ENCODE peak calls at places on chromosome 7, in four cellular contexts. V is foreskin fibroblast, L is astrocyte of the cerebellum, Q is cardiac muscle cell. S is an unnamed sample.
A peak's percentile ranks its signal among the peaks of the same experiment; 100 is the strongest.

GRCh38 chr7:149716932-149717307 is 56.5 kb downstream of the ZNF467 start:
- DNase-seq in Q (no peak), L (no peak), V (no peak), S (no peak)

GRCh38 chr7:149685455-149685854 is 87.9 kb downstream of the ZNF467 start:
- DNase-seq in Q (peak; percentile 46), V (no peak), L (no peak), S (no peak)

GRCh38 chr7:49773082-49773938 is at the start of gene VWC2:
- DNase-seq in Q (no peak), L (no peak), V (no peak), S (no peak)

GRCh38 chr7:46972205-46972604 is 609.7 kb downstream of the TNS3 start:
- DNase-seq in V (peak; percentile 81), Q (peak; percentile 80), L (peak; percentile 43), S (peak; percentile 48)

GRCh38 chr7:64183126-64183742 is 23.8 kb upstream of the ZNF735 start:
- DNase-seq in L (no peak), Q (no peak), V (no peak), S (no peak)

GRCh38 chr7:157903715-157904114 is 566.9 kb downstream of the DNAJB6 start:
- DNase-seq in Q (no peak), V (no peak), L (no peak), S (no peak)

GRCh38 chr7:48280100-48280499 is 108.8 kb downstream of the ABCA13 start:
- DNase-seq in L (peak; percentile 89), Q (peak; percentile 66), V (peak; percentile 7), S (no peak)

GRCh38 chr7:936131-937054 is 18.1 kb downstream of the ADAP1 start:
- DNase-seq in V (peak; percentile 26), Q (no peak), L (no peak), S (no peak)

GRCh38 chr7:1777122-1777521 is 107.0 kb downstream of the ELFN1 start:
- DNase-seq in L (no peak), Q (no peak), V (no peak), S (no peak)

GRCh38 chr7:64630496-64630895 is 35.4 kb upstream of the ZNF107 start:
- DNase-seq in L (no peak), V (peak; percentile 8), Q (peak; percentile 52), S (no peak)

GRCh38 chr7:135964254-135964653 is 12.9 kb downstream of the MTPN start:
- DNase-seq in V (no peak), L (peak; percentile 13), Q (peak; percentile 33), S (no peak)

GRCh38 chr7:2569421-2569820 is 10.6 kb downstream of the IQCE start:
- DNase-seq in L (no peak), V (no peak), Q (no peak), S (no peak)

GRCh38 chr7:94509879-94510581 is 421 bp downstream of the CASD1 start:
- DNase-seq in Q (peak; percentile 71), V (peak; percentile 85), L (peak; percentile 24), S (no peak)

GRCh38 chr7:2660359-2661095 is 27.5 kb upstream of the AMZ1 start:
- DNase-seq in Q (no peak), L (no peak), V (peak; percentile 66), S (no peak)

GRCh38 chr7:154242709-154243108 is 190.5 kb downstream of the DPP6 start:
- DNase-seq in V (no peak), Q (no peak), L (no peak), S (no peak)

GRCh38 chr7:539731-540411 is 20.2 kb upstream of the PDGFA start:
- DNase-seq in L (no peak), V (no peak), Q (peak; percentile 61), S (no peak)

GRCh38 chr7:30877993-30878392 is 33.7 kb upstream of the AQP1 start:
- DNase-seq in Q (no peak), L (no peak), V (no peak), S (no peak)

GRCh38 chr7:7246223-7246622 is 63.9 kb downstream of the C1GALT1 start:
- DNase-seq in L (no peak), Q (no peak), V (no peak), S (no peak)

GRCh38 chr7:78742694-78743093 is 710.8 kb downstream of the MAGI2 start:
- DNase-seq in Q (no peak), L (no peak), V (no peak), S (no peak)

GRCh38 chr7:726854-727103 is 280 bp downstream of the DNAAF5 start:
- DNase-seq in Q (no peak), L (no peak), V (no peak), S (no peak)

GRCh38 chr7:80480566-80480965 is 31.3 kb downstream of the GNAT3 start:
- DNase-seq in V (no peak), L (no peak), Q (peak; percentile 10), S (no peak)

GRCh38 chr7:71145906-71146901 is 14.3 kb downstream of the GALNT17 start:
- DNase-seq in V (no peak), Q (no peak), L (no peak), S (no peak)

GRCh38 chr7:80779456-80779855 is 139.4 kb downstream of the SEMA3C start:
- DNase-seq in V (no peak), L (no peak), Q (no peak), S (no peak)

GRCh38 chr7:54419209-54419608 is 123.0 kb upstream of the VSTM2A start:
- DNase-seq in L (no peak), V (no peak), Q (no peak), S (no peak)

GRCh38 chr7:121395494-121395960 is 581 bp downstream of the FAM3C start:
- DNase-seq in L (peak; percentile 9), Q (peak; percentile 35), V (peak; percentile 46), S (no peak)

GRCh38 chr7:25843467-25843866 is 308.5 kb upstream of the NFE2L3 start:
- DNase-seq in V (no peak), L (no peak), Q (no peak), S (no peak)

GRCh38 chr7:32154797-32155196 is 84.6 kb upstream of the PDE1C start:
- DNase-seq in L (peak; percentile 6), Q (peak; percentile 60), V (peak; percentile 52), S (no peak)

GRCh38 chr7:142549007-142549406 is 200.3 kb upstream of the PRSS1 start:
- DNase-seq in V (peak; percentile 65), L (no peak), Q (no peak), S (peak; percentile 73)

GRCh38 chr7:157413881-157414701 is 77.3 kb downstream of the DNAJB6 start:
- DNase-seq in Q (no peak), L (no peak), V (no peak), S (no peak)

GRCh38 chr7:137109966-137110930 is 233.3 kb downstream of the PTN start:
- DNase-seq in Q (peak; percentile 26), V (peak; percentile 65), L (no peak), S (no peak)
- TF ChIP-seq CTCF in Q (no peak), V (no peak), L (no peak), S (peak; percentile 4)

DNA sequence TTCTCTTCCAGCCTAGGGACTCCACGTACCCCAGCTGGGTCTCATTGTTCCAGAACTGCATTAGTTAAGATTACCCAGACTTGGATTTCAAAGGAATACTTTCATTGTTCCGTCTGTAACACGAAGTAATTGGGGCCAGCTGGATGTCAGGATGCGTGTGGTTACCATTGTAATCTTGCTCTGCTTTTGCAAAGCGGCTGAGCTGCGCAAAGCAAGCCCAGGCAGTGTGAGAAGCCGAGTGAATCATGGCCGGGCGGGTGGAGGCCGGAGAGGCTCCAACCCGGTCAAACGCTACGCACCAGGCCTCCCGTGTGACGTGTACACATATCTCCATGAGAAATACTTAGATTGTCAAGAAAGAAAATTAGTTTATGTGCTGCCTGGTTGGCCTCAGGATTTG is 21.0 kb downstream of the LRRC17 start:
- DNase-seq in L (peak; percentile 82), Q (peak; percentile 99), V (peak; percentile 99), S (peak; percentile 90)
- H3K4me3 ChIP-seq in L (no peak overlapping the region), Q (no peak overlapping the region), V (peak overlapping the region; percentile 21), S (no peak overlapping the region)

GRCh38 chr7:21568762-21569161 is 25.9 kb downstream of the DNAH11 start:
- DNase-seq in Q (peak; percentile 4), L (no peak), V (no peak), S (no peak)
- TF ChIP-seq CTCF in Q (no peak), L (peak; percentile 9), V (no peak), S (no peak)

GRCh38 chr7:4712371-4713182 is 30.5 kb downstream of the FOXK1 start:
- DNase-seq in V (peak; percentile 83), Q (no peak), L (no peak), S (peak; percentile 53)
- H3K4me3 ChIP-seq in V (peak overlapping the region; percentile 25), Q (no peak overlapping the region), L (no peak overlapping the region), S (no peak overlapping the region)

GRCh38 chr7:98761225-98761624 is 108.6 kb downstream of the TMEM130 start:
- DNase-seq in Q (no peak), L (no peak), V (peak; percentile 22), S (no peak)
- TF ChIP-seq CTCF in Q (no peak), L (no peak), V (no peak), S (no peak)

GRCh38 chr7:34066968-34067367 is 161.6 kb downstream of the BMPER start:
- DNase-seq in L (no peak), V (no peak), Q (no peak), S (no peak)

GRCh38 chr7:34069676-34070075 is 164.3 kb downstream of the BMPER start:
- DNase-seq in Q (peak; percentile 47), V (peak; percentile 38), L (no peak), S (no peak)

GRCh38 chr7:34064511-34065158 is 159.3 kb downstream of the BMPER start:
- DNase-seq in V (peak; percentile 45), Q (peak; percentile 57), L (no peak), S (no peak)

GRCh38 chr7:34066411-34066810 is 161.1 kb downstream of the BMPER start:
- DNase-seq in L (no peak), V (no peak), Q (no peak), S (no peak)

DNA sequence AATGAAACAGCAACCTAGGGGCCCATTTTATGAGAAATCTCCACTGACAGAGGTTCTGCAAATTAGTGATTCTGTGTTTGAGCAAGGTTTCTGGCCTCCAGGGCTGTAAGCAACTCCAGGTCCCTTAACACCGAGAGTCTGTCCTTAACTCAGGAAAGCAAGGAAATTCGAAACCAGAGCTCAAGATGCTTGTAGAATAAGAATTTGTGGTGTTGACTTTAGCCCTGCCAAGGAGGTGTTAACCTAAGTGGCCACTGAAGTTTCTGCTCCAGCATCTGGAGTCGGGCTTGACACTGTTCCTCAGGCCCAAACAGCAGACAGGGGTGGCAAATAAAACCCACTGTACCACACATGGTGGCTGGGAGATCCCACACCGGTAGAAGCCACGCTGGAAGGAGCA is 162.1 kb downstream of the BMPER start:
- DNase-seq in L (no peak), V (no peak), Q (no peak), S (no peak)
- H3K4me3 ChIP-seq in L (no peak overlapping the region), V (no peak overlapping the region), Q (no peak overlapping the region), S (no peak overlapping the region)

GRCh38 chr7:101397243-101397642 is 34.6 kb downstream of the COL26A1 start:
- DNase-seq in V (no peak), Q (no peak), L (no peak), S (no peak)

GRCh38 chr7:101398631-101399289 is 36.1 kb downstream of the COL26A1 start:
- DNase-seq in Q (no peak), V (no peak), L (no peak), S (no peak)

GRCh38 chr7:101399759-101400158 is 37.1 kb downstream of the COL26A1 start:
- DNase-seq in L (no peak), V (peak; percentile 82), Q (no peak), S (peak; percentile 26)

GRCh38 chr7:101395376-101395775 is 32.7 kb downstream of the COL26A1 start:
- DNase-seq in Q (no peak), L (peak; percentile 57), V (no peak), S (no peak)

GRCh38 chr7:101397770-101398324 is 35.2 kb downstream of the COL26A1 start:
- DNase-seq in V (no peak), L (no peak), Q (no peak), S (no peak)
- TF ChIP-seq CTCF in V (no peak), L (no peak), Q (no peak), S (no peak)

S was measured in BJ.